ENCODE peak calls at places on chromosomes 2 and 18, in four cellular contexts. V, J, Y and O are unnamed samples.

GRCh38 chr18:13382990-13383821 is 164.6 kb downstream of the LDLRAD4 start:
- DNase-seq in V (no peak), Y (no peak), J (no peak), O (no peak)

GRCh38 chr2:174338155-174338495 is 3.4 kb downstream of the SP9 start:
- DNase-seq in V (no peak), Y (no peak), J (no peak), O (no peak)

GRCh38 chr2:186129767-186130581 is 356.1 kb upstream of the ZC3H15 start:
- DNase-seq in J (no peak), V (no peak), Y (no peak), O (no peak)

GRCh38 chr18:62767321-62767720 is 52.0 kb downstream of the PHLPP1 start:
- DNase-seq in J (no peak), Y (no peak), V (no peak), O (no peak)

GRCh38 chr2:133918141-133918540 is 335.7 kb upstream of the MGAT5 start:
- DNase-seq in Y (no peak), J (no peak), V (no peak), O (no peak)

GRCh38 chr2:16218651-16219050 is 278.3 kb downstream of the MYCN start:
- DNase-seq in Y (peak; percentile 4), V (peak; percentile 67), J (no peak), O (peak; percentile 50)

GRCh38 chr2:30979822-30980245 is 158.4 kb downstream of the GALNT14 start:
- DNase-seq in V (no peak), Y (no peak), J (no peak), O (no peak)

GRCh38 chr2:200741468-200742202 is 70.1 kb upstream of the BZW1 start:
- DNase-seq in V (peak; percentile 65), Y (no peak), J (no peak), O (no peak)

GRCh38 chr2:84776011-84776410 is 104.9 kb downstream of the TRABD2A start:
- DNase-seq in V (no peak), J (no peak), Y (no peak), O (no peak)

GRCh38 chr2:44168684-44169154 is at the start of gene PPM1B:
- DNase-seq in J (no peak), V (no peak), Y (no peak), O (peak; percentile 98)

GRCh38 chr2:171541202-171541884 is 19.1 kb downstream of the CYBRD1 start:
- DNase-seq in J (no peak), Y (peak; percentile 30), V (no peak), O (no peak)

GRCh38 chr2:56449449-56449860 is 265.7 kb downstream of the CCDC85A start:
- DNase-seq in V (no peak), Y (no peak), J (no peak), O (no peak)

GRCh38 chr2:120809576-120810440 is 74.1 kb downstream of the GLI2 start:
- DNase-seq in J (no peak), V (no peak), Y (no peak), O (no peak)

GRCh38 chr2:230582851-230583283 is 129.8 kb upstream of the CAB39 start:
- DNase-seq in J (no peak), Y (no peak), V (no peak), O (no peak)

GRCh38 chr18:10376735-10377134 is 77.7 kb upstream of the APCDD1 start:
- DNase-seq in J (no peak), Y (no peak), V (no peak), O (no peak)

GRCh38 chr2:239544846-239545465 is 144.1 kb upstream of the HDAC4 start:
- DNase-seq in J (no peak), Y (peak; percentile 1), V (no peak), O (no peak)

GRCh38 chr18:62682396-62682795 is 32.9 kb upstream of the PHLPP1 start:
- DNase-seq in V (no peak), J (no peak), Y (no peak), O (no peak)

GRCh38 chr2:3450385-3451031 is 68.8 kb downstream of the ADI1 start:
- DNase-seq in J (no peak), Y (no peak), V (peak; percentile 25), O (no peak)

GRCh38 chr18:52791321-52791720 is 451.3 kb downstream of the DCC start:
- DNase-seq in J (no peak), V (no peak), Y (no peak), O (no peak)

GRCh38 chr2:151053661-151053990 is 208.0 kb downstream of the RBM43 start:
- DNase-seq in J (no peak), V (no peak), Y (no peak), O (no peak)

GRCh38 chr2:21333249-21333648 is 209.5 kb downstream of the TDRD15 start:
- DNase-seq in J (no peak), Y (no peak), V (no peak), O (no peak)

GRCh38 chr2:129781749-129782617 is 197.5 kb upstream of the RAB6C start:
- DNase-seq in J (no peak), Y (no peak), V (no peak), O (no peak)

GRCh38 chr2:188181439-188181838 is 110.2 kb upstream of the GULP1 start:
- DNase-seq in J (no peak), V (no peak), Y (no peak), O (peak; percentile 4)

GRCh38 chr2:207231962-207232361 is 66.2 kb upstream of the KLF7 start:
- DNase-seq in V (no peak), Y (no peak), J (no peak), O (no peak)

GRCh38 chr18:48544661-48545415 is 6.0 kb downstream of the CTIF start:
- DNase-seq in V (no peak), J (no peak), Y (no peak), O (no peak)

GRCh38 chr2:133523406-133523805 is 44.9 kb downstream of the NCKAP5 start:
- DNase-seq in Y (no peak), J (no peak), V (no peak), O (no peak)

GRCh38 chr2:79660552-79660951 is 147.7 kb downstream of the CTNNA2 start:
- DNase-seq in Y (no peak), J (no peak), V (no peak), O (no peak)

GRCh38 chr2:7671312-7671711 is 754.1 kb downstream of the RNF144A start:
- DNase-seq in J (no peak), Y (no peak), V (no peak), O (no peak)

GRCh38 chr2:131521961-131522781 is 5.5 kb upstream of the CCDC74A start:
- DNase-seq in Y (no peak), V (no peak), J (no peak), O (no peak)

GRCh38 chr2:136136921-136137320 is 19.0 kb upstream of the CXCR4 start:
- DNase-seq in J (peak; percentile 58), Y (peak; percentile 66), V (no peak), O (no peak)
- TF ChIP-seq CTCF in J (peak; percentile 46), Y (peak; percentile 59), V (no peak), O (no peak)

GRCh38 chr2:18740428-18740827 is 151.1 kb upstream of the NT5C1B start:
- DNase-seq in V (no peak), Y (no peak), J (no peak), O (no peak)

GRCh38 chr2:18745431-18746272 is 156.3 kb upstream of the NT5C1B start:
- DNase-seq in J (no peak), V (no peak), Y (no peak), O (no peak)

GRCh38 chr2:18741888-18742287 is 152.5 kb upstream of the NT5C1B start:
- DNase-seq in Y (no peak), J (no peak), V (no peak), O (no peak)

DNA sequence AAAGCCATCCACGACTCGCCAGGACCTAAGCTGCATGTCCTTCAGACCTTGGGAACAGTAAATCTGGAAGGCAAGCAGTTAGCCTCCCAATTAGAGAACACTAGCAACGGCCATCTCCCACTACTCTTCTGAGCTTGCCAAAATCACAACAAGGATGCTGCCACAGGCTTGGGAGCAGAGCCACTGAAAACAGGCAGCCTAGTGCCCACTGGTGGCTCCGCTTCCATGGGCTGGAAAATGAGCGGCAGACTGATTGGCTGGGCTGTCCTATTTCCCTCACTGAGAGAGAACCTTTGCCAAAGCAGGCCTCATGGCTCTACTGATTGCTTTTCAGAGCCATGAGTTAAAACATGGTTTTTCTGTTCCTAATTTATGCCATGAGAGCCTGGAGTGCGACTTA is 153.0 kb upstream of the NT5C1B start:
- DNase-seq in V (no peak), J (no peak), Y (no peak), O (no peak)
- TF ChIP-seq CTCF in V (no peak), J (no peak), Y (no peak), O (no peak)

GRCh38 chr18:8389391-8390340 is 219.6 kb upstream of the RAB12 start:
- DNase-seq in J (peak; percentile 62), V (peak; percentile 78), Y (peak; percentile 52), O (peak; percentile 75)
- TF ChIP-seq CTCF in J (peak; percentile 86), V (no peak), Y (peak; percentile 93), O (peak; percentile 73)

DNA sequence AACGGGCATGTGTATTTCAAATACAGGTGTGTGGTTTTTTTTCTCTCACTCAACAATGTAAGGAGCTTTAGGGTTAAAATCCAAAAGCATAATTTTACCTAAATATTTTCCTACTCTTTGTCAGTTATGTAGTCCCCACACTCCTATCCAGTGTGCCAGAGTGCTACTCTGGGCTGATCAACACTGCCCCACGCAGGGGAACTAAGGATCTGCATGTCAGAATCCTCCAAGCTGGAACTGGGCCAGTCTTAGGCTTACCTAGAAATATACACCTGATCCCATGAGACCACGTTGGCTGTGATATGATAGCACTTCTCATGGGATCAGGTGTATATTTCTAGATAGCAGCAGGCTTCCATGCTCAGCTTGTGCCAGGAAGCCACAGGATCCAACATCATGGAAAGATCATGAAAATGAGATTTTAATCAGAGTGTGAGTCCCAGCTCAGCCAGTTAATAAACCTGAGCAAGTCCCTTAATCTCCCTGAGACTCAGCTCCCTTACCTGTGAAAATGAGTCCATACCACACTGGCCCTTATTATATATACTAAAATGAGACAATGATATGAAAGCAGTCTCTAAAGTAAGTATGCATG is 29.7 kb downstream of the CCDC141 start:
- DNase-seq in V (peak; percentile 29), Y (peak; percentile 60), J (peak; percentile 54), O (peak; percentile 62)
- TF ChIP-seq CTCF in V (no peak), Y (peak; percentile 81), J (peak; percentile 82), O (peak; percentile 65)

GRCh38 chr2:143230506-143231256 is 101.5 kb downstream of the ARHGAP15 start:
- DNase-seq in V (no peak), Y (no peak), J (no peak), O (no peak)
- TF ChIP-seq CTCF in V (no peak), Y (no peak), J (no peak), O (no peak)

DNA sequence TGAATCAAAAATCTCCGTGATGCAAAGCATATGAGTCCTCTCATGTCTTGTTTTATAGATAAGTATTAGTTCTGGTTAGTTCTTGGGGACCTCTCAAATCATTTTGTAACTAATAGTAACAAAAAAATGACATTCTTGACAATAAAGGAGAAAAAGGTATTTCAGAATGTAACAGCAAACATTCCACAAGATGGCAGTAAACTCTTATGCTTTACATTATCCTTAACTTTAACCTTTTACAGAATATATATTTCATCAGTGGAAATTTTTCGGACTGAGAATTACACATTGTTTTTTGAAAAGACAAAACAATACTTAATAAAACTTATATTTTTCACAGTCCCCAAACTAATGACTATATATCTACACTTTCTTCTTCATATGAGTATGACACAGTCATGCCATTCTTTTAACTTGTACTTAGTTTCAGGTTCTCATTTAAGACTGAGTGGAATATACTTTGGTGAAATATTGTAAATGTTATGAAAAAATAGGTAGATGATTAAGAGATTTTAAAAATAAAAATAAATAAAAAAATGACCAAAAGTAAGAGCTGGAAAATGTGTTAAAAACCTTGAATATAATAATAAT is 142.9 kb upstream of the NXPH2 start:
- DNase-seq in J (peak; percentile 43), Y (peak; percentile 5), V (no peak), O (no peak)
- TF ChIP-seq CTCF in J (peak; percentile 59), Y (peak; percentile 74), V (no peak), O (peak; percentile 46)